ENCODE peak calls at places on chromosomes 5 and 9, in four cellular contexts. W, F, J and E are unnamed samples.
A peak's percentile ranks its signal among the peaks of the same experiment; 100 is the strongest.

GRCh38 chr9:134210908-134211810 is 46.8 kb upstream of the RNU6ATAC start:
- DNase-seq in F (peak; percentile 72), W (peak; percentile 80), J (peak; percentile 73), E (peak; percentile 70)

GRCh38 chr9:126965541-126966428 is 51.2 kb downstream of the RALGPS1 start:
- DNase-seq in W (peak; percentile 89), F (peak; percentile 81), J (peak; percentile 72), E (no peak)

GRCh38 chr9:18009902-18010301 is 431.0 kb downstream of the SH3GL2 start:
- DNase-seq in F (no peak), J (no peak), W (no peak), E (no peak)

GRCh38 chr5:74765201-74765600 is 1.7 kb downstream of the GFM2 start:
- DNase-seq in F (peak; percentile 13), J (no peak), W (no peak), E (no peak)

GRCh38 chr5:34412769-34413168 is 243.4 kb upstream of the RAI14 start:
- DNase-seq in F (no peak), J (no peak), W (no peak), E (no peak)

GRCh38 chr5:156042726-156043125 is 284.2 kb upstream of the SGCD start:
- DNase-seq in F (no peak), J (no peak), W (no peak), E (no peak)

GRCh38 chr5:36939969-36940858 is 63.6 kb downstream of the NIPBL start:
- DNase-seq in W (no peak), J (no peak), F (no peak), E (no peak)

GRCh38 chr5:89399553-89399952 is 516.6 kb upstream of the MEF2C start:
- DNase-seq in J (no peak), F (peak; percentile 42), W (no peak), E (no peak)

GRCh38 chr5:130206686-130207085 is 302.4 kb downstream of the CHSY3 start:
- DNase-seq in W (no peak), F (no peak), J (no peak), E (no peak)

GRCh38 chr5:133741396-133741795 is 129.1 kb upstream of the FSTL4 start:
- DNase-seq in W (peak; percentile 34), J (no peak), F (no peak), E (no peak)

GRCh38 chr9:128007566-128008138 is 26.9 kb upstream of the EEIG1 start:
- DNase-seq in F (peak; percentile 62), J (peak; percentile 50), W (peak; percentile 88), E (peak; percentile 84)

GRCh38 chr9:83068414-83068813 is 5.5 kb upstream of the RASEF start:
- DNase-seq in J (no peak), W (no peak), F (no peak), E (no peak)

GRCh38 chr9:128340691-128341434 is 536 bp downstream of the SLC27A4 start:
- DNase-seq in F (no peak), W (no peak), J (no peak), E (no peak)

GRCh38 chr5:65742565-65743231 is 20.7 kb downstream of the NLN start:
- DNase-seq in F (peak; percentile 83), J (no peak), W (no peak), E (no peak)

GRCh38 chr9:112247090-112247489 is 72.0 kb upstream of the SUSD1 start:
- DNase-seq in F (no peak), J (no peak), W (no peak), E (no peak)

GRCh38 chr5:123776761-123777160 is 264.8 kb downstream of the CSNK1G3 start:
- DNase-seq in J (no peak), F (peak; percentile 26), W (no peak), E (no peak)

GRCh38 chr9:133003071-133003461 is 24.6 kb downstream of the GFI1B start:
- DNase-seq in F (no peak), J (no peak), W (no peak), E (no peak)

GRCh38 chr5:99589424-99589823 is 660.6 kb upstream of the CHD1 start:
- DNase-seq in J (no peak), W (no peak), F (no peak), E (no peak)

GRCh38 chr5:169534311-169534880 is 49.2 kb upstream of the SPDL1 start:
- DNase-seq in W (no peak), F (no peak), J (no peak), E (no peak)

GRCh38 chr5:65199988-65200668 is 281.6 kb downstream of the ADAMTS6 start:
- DNase-seq in F (peak; percentile 72), W (no peak), J (no peak), E (no peak)

GRCh38 chr9:78575041-78575440 is 278.1 kb downstream of the PSAT1 start:
- DNase-seq in F (no peak), W (no peak), J (no peak), E (no peak)

GRCh38 chr9:89984214-89984613 is 379.4 kb downstream of the GADD45G start:
- DNase-seq in W (no peak), J (no peak), F (no peak), E (no peak)

GRCh38 chr9:87592554-87593394 is 95.1 kb downstream of the DAPK1 start:
- DNase-seq in F (peak; percentile 77), J (peak; percentile 90), W (no peak), E (peak; percentile 86)

GRCh38 chr5:53110156-53110555 is 599 bp upstream of the MOCS2 start:
- DNase-seq in F (no peak), J (no peak), W (no peak), E (no peak)

GRCh38 chr5:102090770-102091169 is 205.3 kb downstream of the SLCO4C1 start:
- DNase-seq in J (peak; percentile 57), W (no peak), F (peak; percentile 3), E (peak; percentile 14)

GRCh38 chr5:132339502-132339901 is 30.0 kb upstream of the SLC22A5 start:
- DNase-seq in F (no peak), J (no peak), W (no peak), E (no peak)

GRCh38 chr5:58794875-58795274 is 212.0 kb downstream of the RAB3C start:
- DNase-seq in F (no peak), J (no peak), W (no peak), E (no peak)

GRCh38 chr9:762217-762616 is 79.3 kb upstream of the DMRT1 start:
- DNase-seq in W (no peak), F (no peak), J (no peak), E (no peak)

GRCh38 chr9:124394167-124394566 is 21.1 kb downstream of the PSMB7 start:
- DNase-seq in F (no peak), W (no peak), J (no peak), E (no peak)

GRCh38 chr5:110506378-110506777 is 220.1 kb downstream of the TMEM232 start:
- DNase-seq in W (no peak), F (no peak), J (no peak), E (no peak)

GRCh38 chr5:175883506-175883905 is 12.1 kb downstream of the CPLX2 start:
- DNase-seq in J (no peak), F (no peak), W (no peak), E (no peak)

GRCh38 chr5:179623906-179624741 is 653 bp upstream of the HNRNPH1 start:
- DNase-seq in F (peak; percentile 71), W (peak; percentile 89), J (peak; percentile 44), E (no peak)

DNA sequence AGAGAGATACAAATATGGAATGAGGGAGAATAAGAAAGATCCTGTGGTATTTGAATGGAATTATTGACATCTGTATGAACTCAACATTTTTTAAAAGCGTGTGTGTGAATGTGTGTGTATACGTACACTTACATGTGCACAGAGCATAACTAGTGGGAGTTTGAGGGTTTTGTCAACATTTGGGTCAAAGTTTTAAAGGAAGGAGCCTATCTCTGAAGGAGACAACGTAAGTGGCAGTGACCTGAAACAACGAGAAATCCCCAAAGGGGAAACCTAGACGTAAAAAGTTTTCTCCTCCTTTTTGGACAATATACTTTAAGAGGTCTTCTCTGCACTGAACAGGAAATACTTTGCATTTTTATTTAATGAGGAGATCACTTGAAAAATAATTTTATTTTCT is 40.2 kb upstream of the DTWD2 start:
- DNase-seq in F (peak; percentile 4), W (no peak), J (no peak), E (no peak)
- H3K4me3 ChIP-seq in F (no peak overlapping the region), W (no peak overlapping the region), J (no peak overlapping the region), E (no peak overlapping the region)

GRCh38 chr5:3251784-3252183 is 343.8 kb upstream of the IRX1 start:
- DNase-seq in J (no peak), W (no peak), F (no peak), E (no peak)

GRCh38 chr5:3258050-3258449 is 337.6 kb upstream of the IRX1 start:
- DNase-seq in W (no peak), F (no peak), J (no peak), E (no peak)

GRCh38 chr5:3249401-3249800 is 346.2 kb upstream of the IRX1 start:
- DNase-seq in W (no peak), J (no peak), F (no peak), E (no peak)

GRCh38 chr5:3252235-3252634 is 343.4 kb upstream of the IRX1 start:
- DNase-seq in W (no peak), F (no peak), J (no peak), E (no peak)
- H3K4me3 ChIP-seq in W (no peak overlapping the region), F (no peak overlapping the region), J (no peak overlapping the region), E (no peak overlapping the region)

DNA sequence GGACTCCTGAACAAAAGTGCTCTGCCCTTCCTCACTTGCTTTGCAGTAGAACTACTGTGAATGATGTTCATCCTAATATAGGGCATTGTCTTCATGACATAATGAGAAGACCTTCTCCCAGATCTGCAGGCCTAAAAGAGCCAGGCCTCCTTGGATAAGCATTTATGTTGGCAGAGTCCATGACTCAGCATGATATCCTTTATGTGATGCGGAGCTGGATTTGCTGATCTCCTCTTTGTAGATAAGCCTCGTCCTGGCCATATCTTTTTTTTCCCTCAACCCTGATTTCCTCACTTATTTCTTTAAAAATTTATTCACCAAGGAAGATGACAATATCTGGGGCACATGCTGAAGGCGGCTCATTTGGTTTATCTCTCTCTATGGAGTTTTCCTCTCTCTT is 62.4 kb upstream of the TAS2R1 start:
- DNase-seq in W (no peak), J (no peak), F (no peak), E (no peak)
- H3K4me3 ChIP-seq in W (no peak overlapping the region), J (no peak overlapping the region), F (no peak overlapping the region), E (no peak overlapping the region)

GRCh38 chr5:377326-377981 is 55.9 kb downstream of the AHRR start:
- DNase-seq in F (no peak), W (peak; percentile 79), J (peak; percentile 11), E (no peak)

GRCh38 chr5:378301-378891 is 56.9 kb downstream of the AHRR start:
- DNase-seq in W (peak; percentile 58), J (no peak), F (no peak), E (no peak)

GRCh38 chr5:375336-375920 is 53.9 kb downstream of the AHRR start:
- DNase-seq in W (peak; percentile 70), J (peak; percentile 4), F (no peak), E (no peak)

GRCh38 chr5:375921-376871 is 54.7 kb downstream of the AHRR start:
- DNase-seq in W (peak; percentile 85), J (peak; percentile 13), F (no peak), E (no peak)

GRCh38 chr5:376951-377325 is 55.4 kb downstream of the AHRR start:
- DNase-seq in W (peak; percentile 54), J (peak; percentile 8), F (no peak), E (no peak)
- H3K4me3 ChIP-seq in W (no peak overlapping the region), J (no peak overlapping the region), F (no peak overlapping the region), E (no peak overlapping the region)

GRCh38 chr9:91161465-91162275 is 200.0 kb downstream of the AUH start:
- DNase-seq in W (peak; percentile 81), F (no peak), J (no peak), E (no peak)
- H3K4me3 ChIP-seq in W (no peak overlapping the region), F (no peak overlapping the region), J (no peak overlapping the region), E (no peak overlapping the region)